ENCODE peak calls at places on chromosomes 3 and 15, in four cellular contexts. Q is body of pancreas, X is OCI-LY7, W is endodermal cell. U is an unnamed sample.

GRCh38 chr3:187567741-187568140 is 102.5 kb downstream of the SST start:
- DNase-seq in Q (no peak), X (no peak), W (no peak), U (no peak)

GRCh38 chr15:25793354-25794050 is 69.6 kb downstream of the ATP10A start:
- DNase-seq in Q (no peak), X (peak), W (peak), U (peak)

GRCh38 chr3:101994386-101994785 is 145.1 kb downstream of the NFKBIZ start:
- DNase-seq in Q (no peak), X (no peak), W (no peak), U (no peak)

GRCh38 chr3:16359331-16359730 is 94.3 kb downstream of the OXNAD1 start:
- DNase-seq in Q (no peak), X (peak), W (no peak), U (peak)

GRCh38 chr3:71262368-71263265 is 320.9 kb downstream of the FOXP1 start:
- DNase-seq in Q (no peak), X (no peak), W (no peak), U (no peak)

GRCh38 chr3:180295811-180296210 is 259.1 kb upstream of the PEX5L start:
- DNase-seq in Q (peak), X (no peak), W (no peak), U (no peak)

GRCh38 chr3:29693863-29694262 is 413.0 kb downstream of the RBMS3 start:
- DNase-seq in Q (no peak), X (no peak), W (peak), U (no peak)

GRCh38 chr15:66876423-66876730 is 174.3 kb downstream of the SMAD6 start:
- DNase-seq in Q (no peak), X (no peak), W (peak), U (peak)

GRCh38 chr15:71779073-71779797 is 31.1 kb upstream of the NR2E3 start:
- DNase-seq in Q (no peak), X (no peak), W (no peak), U (no peak)

GRCh38 chr3:168885028-168885427 is 778.5 kb downstream of the MECOM start:
- DNase-seq in Q (no peak), X (no peak), W (no peak), U (no peak)

GRCh38 chr3:100001514-100002270 is 112.6 kb downstream of the FILIP1L start:
- DNase-seq in Q (no peak), X (no peak), W (no peak), U (no peak)

GRCh38 chr15:39642011-39642640 is 61.2 kb downstream of the THBS1 start:
- DNase-seq in Q (no peak), X (no peak), W (peak), U (no peak)

GRCh38 chr3:163261056-163261455 is 1764.4 kb downstream of the OTOL1 start:
- DNase-seq in Q (no peak), X (no peak), W (no peak), U (peak)

GRCh38 chr3:132062535-132062934 is 27.7 kb upstream of the CPNE4 start:
- DNase-seq in Q (no peak), X (no peak), W (no peak), U (no peak)

GRCh38 chr15:63638828-63639227 is 41.6 kb downstream of the FBXL22 start:
- DNase-seq in Q (no peak), X (no peak), W (no peak), U (no peak)

GRCh38 chr3:176431073-176431472 is 766.2 kb downstream of the TBL1XR1 start:
- DNase-seq in Q (no peak), X (no peak), W (no peak), U (no peak)

GRCh38 chr15:75327005-75327404 is 8.9 kb upstream of the COMMD4 start:
- DNase-seq in Q (no peak), X (no peak), W (peak), U (no peak)

GRCh38 chr3:77906102-77906709 is 866.3 kb downstream of the ROBO2 start:
- DNase-seq in Q (no peak), X (no peak), W (no peak), U (no peak)

GRCh38 chr3:179503640-179504039 is 52.4 kb upstream of the GNB4 start:
- DNase-seq in Q (no peak), X (no peak), W (no peak), U (no peak)

GRCh38 chr15:92205255-92205739 is 188.4 kb upstream of the ST8SIA2 start:
- DNase-seq in Q (no peak), X (peak), W (peak), U (no peak)

GRCh38 chr3:12900885-12901411 is 59.6 kb upstream of the RPL32 start:
- DNase-seq in Q (no peak), X (no peak), W (no peak), U (no peak)

GRCh38 chr3:177124882-177125281 is 72.4 kb downstream of the TBL1XR1 start:
- DNase-seq in Q (no peak), X (no peak), W (no peak), U (no peak)

GRCh38 chr15:51267047-51267713 is 71.2 kb downstream of the CYP19A1 start:
- DNase-seq in Q (no peak), X (no peak), W (peak), U (peak)
- H3K4me3 ChIP-seq in Q (no peak), X (no peak), W (peak), U (peak)

DNA sequence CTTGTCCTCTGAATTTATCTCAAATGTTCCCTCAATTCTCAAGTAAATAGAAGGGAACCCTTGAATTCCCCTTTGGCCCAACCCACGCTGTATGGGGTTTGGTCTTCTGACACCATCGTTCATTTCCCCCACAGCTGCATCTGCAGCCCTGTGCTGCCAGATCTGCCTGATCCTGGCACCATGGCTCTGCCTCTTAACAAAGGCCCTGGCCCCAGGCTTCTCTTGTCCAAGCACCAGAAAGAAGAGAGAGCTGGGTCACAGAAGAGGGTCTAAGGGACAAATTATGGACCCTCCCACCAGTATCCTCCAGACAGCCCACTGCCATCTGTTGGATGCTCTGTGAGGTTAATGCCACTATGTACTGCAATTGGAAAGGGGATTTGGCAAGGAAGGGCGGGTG is 1.8 kb downstream of the MAP1A start:
- DNase-seq in Q (no peak), X (peak), W (no peak), U (no peak)
- H3K4me3 ChIP-seq in Q (no peak), X (peak), W (no peak), U (no peak)

GRCh38 chr15:90316139-90316538 is 35.9 kb upstream of the ZNF774 start:
- DNase-seq in Q (peak), X (no peak), W (no peak), U (no peak)

GRCh38 chr15:90322531-90322930 is 29.6 kb upstream of the ZNF774 start:
- DNase-seq in Q (no peak), X (no peak), W (no peak), U (no peak)

GRCh38 chr15:90318591-90318990 is 33.5 kb upstream of the ZNF774 start:
- DNase-seq in Q (no peak), X (no peak), W (no peak), U (no peak)

GRCh38 chr15:90320885-90321278 is 31.2 kb upstream of the ZNF774 start:
- DNase-seq in Q (no peak), X (no peak), W (no peak), U (no peak)

GRCh38 chr15:90320062-90320884 is 31.8 kb upstream of the ZNF774 start:
- DNase-seq in Q (peak), X (peak), W (peak), U (peak)
- H3K4me3 ChIP-seq in Q (no peak), X (no peak), W (no peak), U (no peak)

GRCh38 chr3:35651888-35652287 is 12.6 kb downstream of the ARPP21 start:
- DNase-seq in Q (no peak), X (no peak), W (no peak), U (no peak)

GRCh38 chr3:35645189-35645588 is 5.9 kb downstream of the ARPP21 start:
- DNase-seq in Q (no peak), X (no peak), W (no peak), U (no peak)

GRCh38 chr3:35651456-35651855 is 12.1 kb downstream of the ARPP21 start:
- DNase-seq in Q (no peak), X (no peak), W (no peak), U (no peak)

GRCh38 chr3:35649405-35649804 is 10.1 kb downstream of the ARPP21 start:
- DNase-seq in Q (no peak), X (no peak), W (no peak), U (no peak)

DNA sequence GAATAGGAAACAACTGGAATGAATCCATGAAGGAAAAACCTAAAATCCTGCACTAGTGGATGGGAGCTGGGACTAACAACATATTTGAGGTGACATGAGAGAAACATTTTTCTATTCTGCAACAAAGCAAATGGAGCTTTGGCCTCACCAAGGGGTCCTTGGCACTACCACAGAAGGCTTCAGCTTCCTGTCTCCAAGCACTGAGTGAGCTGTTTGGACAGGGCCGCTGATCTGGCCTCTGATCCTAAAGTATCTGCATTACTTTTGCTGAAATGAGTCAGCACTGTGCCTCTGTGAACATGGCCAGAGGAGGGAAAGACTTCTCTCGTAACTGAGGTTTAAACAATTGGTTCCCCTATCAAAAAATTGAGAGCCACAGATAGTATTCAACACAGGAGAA is 9.0 kb downstream of the ARPP21 start:
- DNase-seq in Q (no peak), X (no peak), W (no peak), U (no peak)
- H3K4me3 ChIP-seq in Q (no peak), X (no peak), W (no peak), U (no peak)

GRCh38 chr3:121557426-121557934 is 10.3 kb upstream of the ARGFX start:
- DNase-seq in Q (no peak), X (no peak), W (no peak), U (no peak)

GRCh38 chr3:121552797-121553196 is 7.0 kb upstream of the POLQ start:
- DNase-seq in Q (no peak), X (no peak), W (no peak), U (no peak)

GRCh38 chr3:121552379-121552778 is 6.6 kb upstream of the POLQ start:
- DNase-seq in Q (no peak), X (no peak), W (no peak), U (no peak)
- H3K4me3 ChIP-seq in Q (no peak), X (no peak), W (no peak), U (no peak)

DNA sequence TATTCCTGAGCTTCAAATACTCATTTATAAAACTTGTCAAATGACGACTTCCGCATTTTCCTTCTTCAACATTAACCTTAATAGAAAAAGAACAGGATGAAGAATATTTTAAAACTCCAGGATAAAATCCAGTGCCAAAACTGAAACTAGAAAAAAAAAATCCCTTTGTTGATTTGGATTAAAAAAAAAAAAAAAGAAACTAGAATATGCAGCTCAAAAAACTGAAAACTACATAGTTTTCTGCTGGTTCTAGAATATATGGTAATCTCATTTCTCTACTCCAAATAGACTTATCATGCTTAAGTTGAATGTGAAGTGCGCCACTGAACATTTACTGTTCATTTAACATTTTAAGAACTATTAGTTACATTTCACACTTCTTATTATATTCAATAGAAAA is 6.0 kb downstream of the TRA2B start:
- DNase-seq in Q (no peak), X (no peak), W (no peak), U (no peak)
- H3K4me3 ChIP-seq in Q (no peak), X (peak), W (peak), U (peak)

DNA sequence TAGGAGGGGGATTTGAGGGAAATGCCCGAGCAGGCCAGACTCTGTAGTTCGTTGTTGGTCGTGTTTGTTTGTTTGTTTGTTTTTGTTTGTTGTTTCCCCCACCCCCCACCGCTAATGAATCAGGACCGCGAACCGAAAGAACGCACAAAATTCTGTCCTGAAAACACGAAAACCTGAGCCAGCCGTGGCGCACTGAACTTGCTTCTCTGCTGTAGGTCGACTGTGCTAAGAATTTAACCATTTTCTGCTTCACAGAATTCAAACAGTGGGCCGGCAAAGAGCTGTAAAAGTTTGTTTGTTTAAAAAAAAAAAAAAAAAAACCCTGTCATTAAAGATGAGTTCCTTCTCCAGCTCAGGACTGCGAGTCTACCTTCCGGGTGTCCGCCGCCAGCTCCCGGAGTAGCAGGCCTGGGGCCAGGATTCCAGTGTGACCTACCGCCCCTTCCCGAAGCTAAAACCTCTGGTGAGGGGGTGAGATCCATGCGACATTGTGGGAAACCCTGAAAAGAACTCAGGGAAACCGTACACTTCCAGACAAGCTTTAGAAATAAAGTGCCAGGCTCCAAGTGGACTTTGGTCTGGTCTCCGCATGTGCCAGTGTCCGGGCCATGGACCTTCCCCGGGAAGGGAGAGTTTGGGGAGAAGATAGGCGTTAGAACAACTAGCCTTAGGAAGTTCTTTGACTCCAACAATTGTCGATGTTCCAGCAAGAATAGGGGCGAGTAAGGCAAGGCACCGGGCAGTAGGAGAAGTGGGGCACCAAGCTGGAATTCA is 12.0 kb downstream of the ZIC4 start:
- DNase-seq in Q (no peak), X (no peak), W (peak), U (no peak)
- H3K4me3 ChIP-seq in Q (no peak), X (no peak), W (peak), U (no peak)

DNA sequence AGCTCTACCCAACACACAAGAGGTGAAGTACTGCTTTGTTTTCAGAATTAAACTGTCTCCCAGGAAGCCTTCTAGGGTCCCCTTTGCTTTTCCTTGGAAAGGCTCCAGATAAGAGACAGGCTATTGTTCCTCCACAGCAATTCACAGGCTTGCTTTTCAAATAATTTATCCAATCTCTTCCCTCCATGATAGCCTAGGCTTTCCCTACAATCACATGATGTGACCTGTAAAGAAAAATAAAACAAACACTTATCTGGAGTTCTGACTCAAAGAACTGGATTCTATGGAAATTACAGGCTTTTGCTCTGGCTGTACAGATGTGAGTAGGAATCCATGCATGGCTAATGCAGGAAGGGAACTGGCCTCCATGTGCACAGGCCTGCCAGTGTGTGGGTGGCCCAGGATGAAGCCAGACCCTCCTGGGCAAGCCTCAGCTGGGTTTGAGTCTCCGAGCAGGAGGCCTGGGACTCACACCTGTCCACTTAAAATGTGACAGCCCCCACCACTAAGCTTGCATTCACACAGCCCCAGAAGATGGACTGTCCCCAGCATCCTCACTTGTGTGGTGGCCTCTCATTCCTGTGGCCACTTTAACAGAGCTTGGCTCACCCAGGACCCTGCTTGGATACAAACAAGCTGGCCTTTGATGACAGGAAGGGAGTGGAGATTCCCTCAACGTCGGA is 75.8 kb upstream of the LEKR1 start:
- DNase-seq in Q (no peak), X (no peak), W (peak), U (no peak)
- H3K4me3 ChIP-seq in Q (no peak), X (no peak), W (no peak), U (no peak)

DNA sequence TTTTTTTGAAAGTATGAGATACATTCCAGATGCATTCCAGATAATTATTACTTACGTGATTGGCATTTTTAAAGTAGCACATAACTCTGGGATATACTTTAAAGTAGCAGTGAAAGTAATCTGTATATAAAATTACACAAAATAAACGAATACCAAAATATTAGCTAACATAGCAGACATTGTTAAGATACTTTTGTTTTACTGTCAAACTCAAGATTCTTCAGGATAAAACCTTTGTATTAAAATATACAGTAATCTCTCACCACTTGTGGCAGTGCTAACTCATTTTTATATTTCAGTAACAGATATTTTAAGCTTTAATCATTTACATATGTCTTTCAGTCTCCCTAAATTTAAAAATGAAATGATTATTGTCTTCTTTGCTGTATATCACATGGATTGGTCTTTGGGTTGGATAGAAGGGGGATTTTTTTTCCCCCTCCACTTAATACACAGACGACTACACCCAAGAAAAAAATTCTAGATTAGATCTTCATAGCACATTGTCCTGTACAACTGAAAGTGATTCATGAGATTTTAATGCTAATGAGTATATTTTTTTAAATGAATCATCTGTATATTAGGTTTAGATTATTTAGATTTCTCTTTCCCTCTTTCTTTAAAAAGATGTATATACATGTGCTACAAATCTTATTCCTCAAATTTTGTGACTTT is 24.6 kb upstream of the EBLN2 start:
- DNase-seq in Q (no peak), X (no peak), W (no peak), U (no peak)
- H3K4me3 ChIP-seq in Q (no peak), X (no peak), W (peak), U (no peak)

GRCh38 chr3:9947025-9947995 is 4.9 kb downstream of the PRRT3 start:
- DNase-seq in Q (peak), X (no peak), W (peak), U (no peak)
- H3K4me3 ChIP-seq in Q (peak), X (no peak), W (no peak), U (no peak)

U was measured in NB4.